ENCODE peak calls at places on chromosomes 2 and 18, in ten cellular contexts. A is adrenal gland, I is right lobe of liver, M is HCT116, L is stomach, O is A549, E is breast epithelium, Z is gastrocnemius medialis, R is body of pancreas, H is sigmoid colon. C is an unnamed sample.

GRCh38 chr2:212811946-212812345 is 273.3 kb upstream of the ERBB4 start:
- DNase-seq in H (no peak), L (no peak), O (no peak), M (no peak), E (no peak), I (no peak), A (no peak), R (no peak), Z (no peak), C (no peak)

GRCh38 chr2:54624611-54625071 is 98.8 kb upstream of the EML6 start:
- DNase-seq in R (no peak), O (no peak), Z (no peak), M (no peak), H (no peak), L (no peak), I (no peak), A (no peak), E (no peak), C (no peak)

GRCh38 chr2:190447766-190448165 is 39.6 kb downstream of the MFSD6 start:
- DNase-seq in Z (no peak), O (no peak), M (no peak), A (no peak), E (no peak), H (no peak), I (no peak), L (no peak), R (no peak), C (no peak)

GRCh38 chr2:28674713-28675068 is 76.9 kb upstream of the PPP1CB start:
- DNase-seq in H (no peak), L (no peak), Z (no peak), O (no peak), M (no peak), I (no peak), E (no peak), A (no peak), R (no peak), C (no peak)

GRCh38 chr18:65721634-65722033 is 29.2 kb upstream of the CDH7 start:
- DNase-seq in A (no peak), O (no peak), R (no peak), H (no peak), Z (no peak), I (no peak), L (no peak), M (no peak), E (no peak), C (no peak)

GRCh38 chr2:189751080-189751658 is 11.4 kb downstream of the OSGEPL1 start:
- DNase-seq in O (peak), R (peak), I (no peak), L (peak), E (no peak), H (no peak), M (peak), A (peak), Z (no peak), C (peak)

GRCh38 chr2:39107156-39107555 is 13.7 kb downstream of the SOS1 start:
- DNase-seq in I (no peak), R (no peak), O (peak), M (no peak), L (no peak), A (peak), E (no peak), Z (no peak), H (no peak), C (no peak)

GRCh38 chr2:200843993-200844948 is 20.2 kb downstream of the CLK1 start:
- DNase-seq in M (no peak), Z (no peak), L (no peak), I (no peak), R (no peak), A (no peak), E (no peak), O (no peak), H (no peak), C (no peak)

GRCh38 chr2:3172265-3172935 is 205.2 kb downstream of the EIPR1 start:
- DNase-seq in E (no peak), I (no peak), R (no peak), Z (no peak), M (no peak), L (no peak), O (no peak), A (no peak), H (peak), C (no peak)

GRCh38 chr2:179532890-179533289 is 268.3 kb upstream of the SESTD1 start:
- DNase-seq in L (no peak), M (no peak), I (no peak), E (no peak), Z (no peak), O (no peak), H (no peak), A (no peak), R (no peak), C (no peak)

GRCh38 chr2:225328192-225328591 is 71.3 kb upstream of the NYAP2 start:
- DNase-seq in L (no peak), A (peak), H (no peak), Z (no peak), R (no peak), M (no peak), O (peak), I (no peak), E (no peak), C (no peak)

GRCh38 chr2:221156335-221156734 is 415.8 kb downstream of the EPHA4 start:
- DNase-seq in L (no peak), Z (no peak), O (no peak), A (no peak), E (no peak), I (no peak), R (no peak), M (peak), H (no peak), C (no peak)

GRCh38 chr2:145421841-145422240 is 901.9 kb upstream of the ZEB2 start:
- DNase-seq in M (no peak), O (no peak), A (no peak), E (no peak), L (no peak), R (no peak), H (no peak), Z (no peak), I (no peak), C (no peak)

GRCh38 chr2:237591021-237591370 is 462 bp upstream of the RAB17 start:
- DNase-seq in I (peak), O (no peak), R (peak), M (peak), L (peak), Z (no peak), H (no peak), E (peak), A (no peak), C (no peak)

GRCh38 chr18:79510046-79510685 is 114.4 kb downstream of the NFATC1 start:
- DNase-seq in E (peak), I (no peak), R (no peak), Z (no peak), L (no peak), O (no peak), A (no peak), H (peak), M (no peak), C (peak)

GRCh38 chr18:36559458-36559857 is 261.9 kb downstream of the FHOD3 start:
- DNase-seq in I (no peak), O (no peak), H (no peak), A (no peak), R (no peak), Z (no peak), E (no peak), L (no peak), M (no peak), C (no peak)

GRCh38 chr2:85811173-85811849 is 57.5 kb downstream of the ATOH8 start:
- DNase-seq in O (no peak), I (no peak), E (no peak), H (no peak), M (no peak), L (peak), Z (no peak), R (no peak), A (no peak), C (peak)

GRCh38 chr2:167823066-167823465 is 424.3 kb downstream of the STK39 start:
- DNase-seq in H (no peak), Z (no peak), R (no peak), L (no peak), O (no peak), I (no peak), E (no peak), M (no peak), A (no peak), C (no peak)

GRCh38 chr2:88199912-88200682 is 30.0 kb downstream of the THNSL2 start:
- DNase-seq in E (no peak), Z (no peak), A (peak), L (peak), M (no peak), O (no peak), H (no peak), I (peak), R (peak), C (no peak)

GRCh38 chr18:58076052-58076451 is 32.0 kb downstream of the NEDD4L start:
- DNase-seq in A (no peak), R (no peak), O (no peak), I (no peak), L (no peak), M (no peak), Z (no peak), E (no peak), H (no peak), C (no peak)

GRCh38 chr2:206023183-206023582 is 62.8 kb downstream of the INO80D start:
- DNase-seq in E (no peak), A (peak), M (no peak), I (no peak), H (no peak), O (peak), R (no peak), L (no peak), Z (no peak), C (no peak)

GRCh38 chr2:26511466-26511865 is 33.5 kb upstream of the OTOF start:
- DNase-seq in I (no peak), R (no peak), E (no peak), A (no peak), H (no peak), M (no peak), Z (no peak), L (no peak), O (no peak), C (no peak)

GRCh38 chr2:66364495-66364992 is 70.4 kb upstream of the MEIS1 start:
- DNase-seq in O (no peak), E (no peak), Z (peak), I (no peak), M (no peak), A (peak), R (peak), L (no peak), H (peak), C (peak)

GRCh38 chr2:170770304-170771048 is at the start of gene ERICH2:
- DNase-seq in O (peak), A (peak), R (peak), L (peak), H (peak), I (peak), M (peak), Z (peak), E (peak), C (peak)
- TF ChIP-seq POLR2A in O (no peak), A (peak), R (peak), L (no peak), H (no peak), I (peak), M (no peak), Z (no peak), E (no peak), C (no peak)

DNA sequence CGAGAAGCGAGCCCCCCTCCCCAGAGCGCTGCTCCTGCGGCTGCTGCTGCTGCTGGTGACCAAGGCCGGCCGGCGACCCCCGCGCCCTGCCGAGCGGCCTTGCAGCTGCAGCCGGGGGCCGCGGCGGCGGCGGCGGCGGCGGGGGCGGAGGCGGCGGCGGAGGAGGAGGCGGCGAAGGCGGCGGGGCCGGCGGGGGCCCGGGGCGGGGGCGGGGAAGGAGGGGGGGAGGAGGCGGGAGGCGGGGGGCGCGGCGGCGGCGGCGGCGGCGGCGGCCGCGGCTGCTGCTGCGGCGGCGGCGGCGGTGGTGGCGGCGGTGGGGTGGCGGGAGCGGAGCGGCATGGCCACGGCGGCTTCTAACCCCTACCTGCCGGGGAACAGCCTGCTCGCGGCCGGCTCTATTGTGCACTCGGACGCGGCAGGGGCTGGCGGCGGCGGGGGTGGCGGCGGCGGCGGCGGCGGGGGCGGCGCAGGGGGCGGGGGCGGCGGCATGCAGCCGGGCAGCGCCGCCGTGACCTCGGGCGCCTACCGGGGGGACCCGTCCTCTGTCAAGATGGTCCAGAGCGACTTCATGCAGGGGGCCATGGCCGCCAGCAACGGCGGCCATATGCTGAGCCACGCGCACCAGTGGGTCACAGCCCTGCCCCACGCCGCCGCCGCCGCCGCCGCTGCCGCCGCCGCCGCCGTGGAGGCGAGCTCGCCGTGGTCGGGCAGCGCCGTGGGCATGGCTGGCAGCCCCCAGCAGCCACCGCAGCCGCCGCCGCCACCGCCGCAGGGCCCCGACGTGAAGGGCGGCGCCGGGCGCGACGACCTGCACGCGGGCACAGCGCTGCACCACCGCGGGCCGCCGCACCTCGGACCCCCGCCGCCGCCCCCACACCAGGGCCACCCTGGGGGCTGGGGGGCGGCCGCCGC is 1.5 kb downstream of the POU3F3 start:
- DNase-seq in R (no peak), M (no peak), L (no peak), A (no peak), Z (no peak), E (no peak), H (no peak), I (no peak), O (no peak), C (no peak)
- H3K4me3 ChIP-seq in R (no peak), M (no peak), L (peak), A (no peak), Z (no peak), E (peak), H (no peak), I (no peak), O (peak), C (no peak)

GRCh38 chr2:207531024-207531411 is 1.3 kb downstream of the CREB1 start:
- DNase-seq in A (no peak), R (no peak), E (no peak), H (no peak), O (no peak), M (no peak), I (no peak), Z (no peak), L (no peak), C (no peak)

GRCh38 chr2:207532676-207533075 is 2.9 kb downstream of the CREB1 start:
- DNase-seq in R (no peak), E (no peak), M (no peak), I (no peak), O (no peak), L (no peak), Z (no peak), H (no peak), A (no peak), C (no peak)

GRCh38 chr2:207530160-207531023 is 630 bp downstream of the CREB1 start:
- DNase-seq in R (peak), H (peak), L (peak), I (peak), A (peak), E (no peak), O (peak), Z (peak), M (no peak), C (peak)

GRCh38 chr2:207534390-207534789 is 4.6 kb downstream of the CREB1 start:
- DNase-seq in I (no peak), L (no peak), Z (no peak), A (no peak), O (no peak), H (no peak), E (no peak), M (no peak), R (no peak), C (no peak)

GRCh38 chr2:207533609-207534008 is 3.8 kb downstream of the CREB1 start:
- DNase-seq in R (no peak), H (no peak), E (no peak), I (no peak), Z (no peak), L (no peak), M (no peak), A (no peak), O (no peak), C (no peak)
- H3K27ac ChIP-seq in R (no peak), H (peak), E (no peak), I (no peak), Z (peak), L (peak), M (no peak), A (no peak), O (peak), C (no peak)

DNA sequence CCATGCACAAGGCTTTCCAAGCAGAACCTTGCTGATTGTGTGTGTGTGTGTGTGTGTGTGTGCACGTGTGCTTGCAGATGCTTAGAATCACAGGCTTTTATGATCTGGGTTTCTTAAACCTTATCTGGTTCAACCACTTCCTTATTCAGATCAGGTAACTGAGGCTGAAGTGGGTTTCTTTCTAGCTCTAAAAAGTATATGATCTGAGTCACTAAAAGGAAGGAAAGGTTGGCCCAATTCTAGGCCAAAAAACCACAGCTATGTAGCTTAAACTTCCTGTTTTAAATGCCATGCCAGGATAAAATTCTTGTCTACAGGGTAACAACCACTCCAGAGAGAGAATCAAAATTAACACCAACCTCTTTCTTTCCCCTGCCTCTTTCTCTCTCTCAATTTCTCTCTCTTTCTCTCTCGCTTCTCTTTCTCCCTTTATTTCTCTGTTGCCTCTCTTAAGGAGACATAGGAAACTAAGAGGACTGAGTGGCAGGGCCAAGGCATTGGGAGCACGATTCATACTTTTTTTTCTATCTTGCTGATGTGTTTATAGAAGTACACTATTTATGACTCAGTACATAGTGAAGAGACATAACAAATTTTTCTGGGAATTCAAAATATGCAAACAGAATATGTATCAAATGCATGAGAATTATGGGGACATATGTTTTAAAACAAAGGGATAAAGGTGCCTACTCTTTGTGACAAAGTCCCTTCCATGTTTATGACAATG is 140.4 kb downstream of the TRIB2 start:
- DNase-seq in E (no peak), Z (no peak), R (no peak), M (no peak), H (no peak), A (no peak), O (no peak), L (no peak), I (no peak), C (no peak)
- TF ChIP-seq POLR2A in E (no peak), Z (no peak), R (no peak), M (no peak), H (no peak), A (no peak), O (no peak), L (no peak), I (no peak), C (no peak)

C was measured in uterus.